ENCODE peak calls at places on chromosome 14, in six cellular contexts. One of them, this sample, is unnamed. For H3K4me1, the result is how much of the 10 kb centered on the place peaks cover.

GRCh38 chr14:92412912-92413311 is 89.9 kb downstream of the SLC24A4 start:
- DNase-seq in GM12878: no peak
- DNase-seq in HepG2: no peak
- DNase-seq in HCT116: no peak
- DNase-seq in K562: no peak
- DNase-seq in H1: no peak
- DNase-seq in this sample: no peak

GRCh38 chr14:22225526-22226133 is 363.4 kb downstream of the DAD1 start:
- DNase-seq in HCT116: no peak
- DNase-seq in K562: no peak
- DNase-seq in HepG2: no peak
- DNase-seq in GM12878: no peak
- DNase-seq in H1: no peak
- DNase-seq in this sample: no peak

GRCh38 chr14:92362781-92363235 is 39.8 kb downstream of the SLC24A4 start:
- DNase-seq in GM12878: no peak
- DNase-seq in HepG2: no peak
- DNase-seq in HCT116: no peak
- DNase-seq in H1: no peak
- DNase-seq in K562: no peak
- DNase-seq in this sample: no peak

GRCh38 chr14:44847910-44848309 is 113.8 kb downstream of the KLHL28 start:
- DNase-seq in HepG2: no peak
- DNase-seq in GM12878: no peak
- DNase-seq in H1: no peak
- DNase-seq in K562: no peak
- DNase-seq in HCT116: no peak
- DNase-seq in this sample: no peak

GRCh38 chr14:103243764-103244737 is 90.0 kb upstream of the EIF5 start:
- DNase-seq in K562: no peak
- DNase-seq in HepG2: peak
- DNase-seq in GM12878: no peak
- DNase-seq in HCT116: no peak
- DNase-seq in H1: no peak
- DNase-seq in this sample: no peak

GRCh38 chr14:84003316-84003715 is 1526.6 kb upstream of the FLRT2 start:
- DNase-seq in K562: no peak
- DNase-seq in H1: no peak
- DNase-seq in HepG2: no peak
- DNase-seq in HCT116: no peak
- DNase-seq in GM12878: no peak
- DNase-seq in this sample: no peak

GRCh38 chr14:25620515-25620914 is 570.6 kb upstream of the STXBP6 start:
- DNase-seq in K562: no peak
- DNase-seq in GM12878: no peak
- DNase-seq in HCT116: no peak
- DNase-seq in H1: no peak
- DNase-seq in HepG2: no peak
- DNase-seq in this sample: no peak

GRCh38 chr14:77273796-77274195 is 2.8 kb upstream of the NGB start:
- DNase-seq in HepG2: no peak
- DNase-seq in HCT116: no peak
- DNase-seq in H1: no peak
- DNase-seq in GM12878: no peak
- DNase-seq in K562: no peak
- DNase-seq in this sample: no peak

GRCh38 chr14:33386140-33386539 is 447.5 kb downstream of the NPAS3 start:
- DNase-seq in K562: no peak
- DNase-seq in HepG2: no peak
- DNase-seq in HCT116: no peak
- DNase-seq in H1: no peak
- DNase-seq in GM12878: no peak
- DNase-seq in this sample: no peak

GRCh38 chr14:61444215-61444768 is 122.9 kb downstream of the PRKCH start:
- DNase-seq in HCT116: no peak
- DNase-seq in H1: no peak
- DNase-seq in GM12878: no peak
- DNase-seq in HepG2: no peak
- DNase-seq in K562: no peak
- DNase-seq in this sample: no peak

DNA sequence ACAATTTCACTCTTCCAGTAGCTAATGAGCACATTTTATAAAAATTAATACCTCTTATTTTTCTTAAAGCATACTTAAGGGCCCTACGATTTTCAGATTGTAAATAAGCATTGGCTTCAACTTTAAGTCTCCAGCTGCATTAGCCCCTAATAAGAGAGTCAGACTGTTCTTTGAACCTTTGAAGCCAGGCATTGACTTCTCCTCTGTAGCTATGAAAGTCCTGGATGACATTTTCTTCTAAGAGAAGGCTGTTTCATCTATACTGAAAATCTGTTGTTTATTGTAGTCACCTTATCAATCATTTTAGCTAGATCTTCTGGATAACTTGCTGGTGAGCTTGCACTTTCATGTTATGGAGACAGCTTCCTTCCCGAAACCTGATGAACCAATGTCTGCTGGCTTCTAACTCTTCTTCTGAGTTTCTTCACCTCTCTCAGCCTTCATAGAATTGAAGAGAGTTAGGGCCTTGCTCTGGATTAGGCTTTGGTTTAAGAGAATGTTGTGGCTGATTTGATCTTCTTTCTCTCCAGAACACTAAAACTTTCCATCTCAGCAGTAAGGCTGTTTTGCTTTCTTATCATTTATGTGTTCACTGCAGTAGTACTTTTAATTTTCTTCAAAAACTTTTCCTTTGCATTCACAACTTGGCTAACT is 377.1 kb upstream of the RGS6 start:
- DNase-seq in H1: no peak
- DNase-seq in HepG2: no peak
- DNase-seq in K562: no peak
- DNase-seq in GM12878: peak
- DNase-seq in HCT116: no peak
- DNase-seq in this sample: no peak
- H3K4me1 ChIP-seq in H1: under half
- H3K4me1 ChIP-seq in HepG2: under half
- H3K4me1 ChIP-seq in K562: under half
- H3K4me1 ChIP-seq in GM12878: half or more
- H3K4me1 ChIP-seq in HCT116: under half
- H3K4me1 ChIP-seq in this sample: under half

DNA sequence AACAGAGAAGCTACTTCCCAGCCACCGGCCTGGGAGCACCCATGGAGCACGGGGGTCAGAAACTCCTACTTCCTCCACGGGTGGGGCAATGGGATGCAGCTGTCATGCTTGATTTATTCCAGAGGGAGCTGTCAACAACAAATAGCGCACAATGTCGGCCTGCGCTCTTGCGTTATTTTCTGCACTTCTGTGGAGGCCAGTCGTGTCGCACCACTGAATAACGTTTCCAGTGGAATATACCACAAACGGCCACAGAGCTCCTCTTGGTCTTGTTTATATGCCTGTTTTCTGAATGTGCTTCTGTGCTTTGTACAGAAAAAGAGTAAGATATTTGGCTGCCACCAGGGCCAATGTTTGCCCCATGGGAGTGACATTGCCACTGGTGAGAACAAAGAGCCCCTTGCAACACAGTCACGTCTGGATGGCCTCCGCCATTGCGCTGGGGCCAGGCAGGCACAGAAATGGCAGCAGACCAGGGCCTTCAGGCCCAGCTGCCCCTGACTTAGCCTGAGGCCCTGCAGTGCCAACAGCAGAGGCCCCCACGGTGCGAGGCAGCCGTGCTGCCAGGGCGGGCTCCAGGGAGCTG is 28.8 kb upstream of the TMEM179 start:
- DNase-seq in HCT116: no peak
- DNase-seq in GM12878: no peak
- DNase-seq in H1: no peak
- DNase-seq in HepG2: no peak
- DNase-seq in K562: no peak
- DNase-seq in this sample: no peak
- TF ChIP-seq YY1 in HCT116: no peak
- TF ChIP-seq YY1 in GM12878: no peak
- TF ChIP-seq YY1 in H1: no peak
- TF ChIP-seq YY1 in HepG2: no peak
- TF ChIP-seq YY1 in K562: no peak
- TF ChIP-seq YY1 in this sample: no peak

DNA sequence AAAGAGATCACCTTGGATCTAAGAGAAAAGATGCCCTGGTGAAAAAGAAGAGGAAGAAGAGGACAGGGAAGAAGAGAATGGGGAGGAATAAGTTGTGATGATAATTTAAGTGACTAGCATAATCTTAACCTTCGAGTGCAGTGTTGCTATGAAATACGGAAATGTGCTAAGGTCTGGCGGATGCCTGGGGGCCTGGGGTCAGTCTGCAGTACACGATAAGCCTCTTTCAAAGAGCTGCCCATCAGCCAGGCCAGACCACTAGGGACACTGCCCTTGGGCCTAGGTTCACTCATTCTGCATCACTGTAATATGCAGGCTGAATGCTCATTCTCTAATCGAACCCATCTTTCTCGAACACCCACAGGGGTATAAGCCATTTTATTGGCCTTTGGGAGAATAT is 83.4 kb downstream of the PLEKHG3 start:
- DNase-seq in HepG2: no peak
- DNase-seq in K562: no peak
- DNase-seq in H1: no peak
- DNase-seq in GM12878: no peak
- DNase-seq in HCT116: no peak
- DNase-seq in this sample: no peak
- TF ChIP-seq ZNF274 in HepG2: no peak
- TF ChIP-seq ZNF274 in K562: no peak
- TF ChIP-seq ZNF274 in H1: no peak
- TF ChIP-seq ZNF274 in GM12878: no peak
- TF ChIP-seq ZNF274 in HCT116: no peak
- TF ChIP-seq ZNF274 in this sample: no peak

GRCh38 chr14:75521415-75522199 is 662 bp upstream of the BATF start:
- DNase-seq in H1: no peak
- DNase-seq in HepG2: peak
- DNase-seq in HCT116: no peak
- DNase-seq in GM12878: no peak
- DNase-seq in K562: no peak
- DNase-seq in this sample: no peak
- H3K4me1 ChIP-seq in H1: under half
- H3K4me1 ChIP-seq in HepG2: under half
- H3K4me1 ChIP-seq in HCT116: under half
- H3K4me1 ChIP-seq in GM12878: under half
- H3K4me1 ChIP-seq in K562: under half
- H3K4me1 ChIP-seq in this sample: under half

DNA sequence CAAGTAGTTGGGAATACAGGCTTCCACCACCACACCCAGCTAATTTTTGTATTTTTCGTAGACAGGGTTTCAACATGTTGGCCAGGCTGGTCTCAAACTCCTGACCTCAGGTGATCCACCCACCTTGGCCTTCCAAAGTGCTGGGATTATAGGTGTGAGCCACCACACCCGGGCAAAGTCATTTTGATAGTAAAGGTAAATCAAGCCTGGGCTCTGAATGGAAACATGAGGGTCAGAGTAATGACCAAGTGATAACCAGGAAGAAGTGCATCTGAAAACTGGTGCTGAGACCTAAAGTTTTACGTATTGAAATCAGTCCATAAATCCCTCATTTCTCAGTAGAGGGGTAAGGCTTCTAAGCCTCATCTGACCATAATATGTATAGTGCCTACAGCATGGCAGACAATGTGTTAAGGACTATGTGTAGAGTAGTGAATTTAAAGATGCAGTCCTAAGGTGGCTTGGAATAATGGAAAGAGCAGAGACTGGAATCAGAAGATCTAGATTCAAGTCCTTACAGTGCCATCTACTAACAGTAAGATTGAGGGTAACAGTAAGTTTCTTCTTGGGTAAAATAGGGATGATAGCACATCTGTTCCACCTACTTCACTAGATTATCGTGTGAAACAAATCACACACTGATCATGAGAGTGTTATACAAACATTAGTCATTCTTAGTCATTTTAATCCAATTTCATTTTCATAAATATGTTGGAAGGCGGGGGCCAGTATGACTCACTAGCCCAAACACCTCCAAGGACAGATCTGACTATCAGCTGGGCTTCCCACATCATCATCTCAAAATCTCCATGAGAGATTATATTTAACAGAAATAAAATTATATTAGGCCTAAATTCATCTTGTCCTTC is 11.2 kb downstream of the MAP4K5 start:
- DNase-seq in HCT116: peak
- DNase-seq in K562: no peak
- DNase-seq in GM12878: peak
- DNase-seq in H1: no peak
- DNase-seq in HepG2: no peak
- DNase-seq in this sample: no peak
- TF ChIP-seq YY1 in HCT116: no peak
- TF ChIP-seq YY1 in K562: no peak
- TF ChIP-seq YY1 in GM12878: no peak
- TF ChIP-seq YY1 in H1: no peak
- TF ChIP-seq YY1 in HepG2: no peak
- TF ChIP-seq YY1 in this sample: no peak

This sample was measured in NT2/D1.